ENCODE peak calls at places on chromosomes 13 and 19, in five cellular contexts. One of them, this sample, is unnamed.

GRCh38 chr13:88937381-88937780 is 1266.2 kb downstream of the SLITRK5 start:
- DNase-seq in GM12865: no peak
- DNase-seq in stomach: no peak
- DNase-seq in fibroblast of mammary gland: no peak
- DNase-seq in GM06990: no peak
- DNase-seq in this sample: no peak

GRCh38 chr19:28948531-28948930 is 264.4 kb downstream of the UQCRFS1 start:
- DNase-seq in stomach: no peak
- DNase-seq in GM06990: no peak
- DNase-seq in fibroblast of mammary gland: peak
- DNase-seq in GM12865: no peak
- DNase-seq in this sample: no peak

GRCh38 chr13:67148219-67148583 is 81.9 kb downstream of the PCDH9 start:
- DNase-seq in stomach: no peak
- DNase-seq in GM12865: no peak
- DNase-seq in GM06990: no peak
- DNase-seq in fibroblast of mammary gland: peak
- DNase-seq in this sample: no peak

GRCh38 chr13:31372454-31372853 is 172.7 kb downstream of the B3GLCT start:
- DNase-seq in fibroblast of mammary gland: no peak
- DNase-seq in stomach: no peak
- DNase-seq in GM12865: no peak
- DNase-seq in GM06990: no peak
- DNase-seq in this sample: no peak

GRCh38 chr13:97353927-97354326 is 80.0 kb upstream of the RAP2A start:
- DNase-seq in fibroblast of mammary gland: peak
- DNase-seq in GM06990: no peak
- DNase-seq in GM12865: no peak
- DNase-seq in stomach: no peak
- DNase-seq in this sample: no peak

GRCh38 chr13:32878172-32878571 is 138.1 kb upstream of the KL start:
- DNase-seq in fibroblast of mammary gland: peak
- DNase-seq in GM12865: no peak
- DNase-seq in stomach: no peak
- DNase-seq in GM06990: no peak
- DNase-seq in this sample: no peak

GRCh38 chr19:8338835-8339234 is 4.2 kb downstream of the KANK3 start:
- DNase-seq in fibroblast of mammary gland: no peak
- DNase-seq in GM06990: no peak
- DNase-seq in GM12865: no peak
- DNase-seq in stomach: no peak
- DNase-seq in this sample: no peak

GRCh38 chr19:36898422-36898821 is 17.7 kb downstream of the ZNF829 start:
- DNase-seq in stomach: no peak
- DNase-seq in GM06990: no peak
- DNase-seq in GM12865: no peak
- DNase-seq in fibroblast of mammary gland: no peak
- DNase-seq in this sample: no peak

GRCh38 chr19:35483089-35483488 is 7.2 kb downstream of the KRTDAP start:
- DNase-seq in stomach: no peak
- DNase-seq in fibroblast of mammary gland: no peak
- DNase-seq in GM06990: no peak
- DNase-seq in GM12865: peak
- DNase-seq in this sample: no peak

GRCh38 chr13:24802074-24802473 is 38.1 kb downstream of the RNF17 start:
- DNase-seq in GM12865: no peak
- DNase-seq in fibroblast of mammary gland: peak
- DNase-seq in GM06990: no peak
- DNase-seq in stomach: no peak
- DNase-seq in this sample: no peak

GRCh38 chr13:39016789-39017188 is 21.1 kb downstream of the PROSER1 start:
- DNase-seq in stomach: no peak
- DNase-seq in GM12865: peak
- DNase-seq in GM06990: no peak
- DNase-seq in fibroblast of mammary gland: peak
- DNase-seq in this sample: no peak

GRCh38 chr19:45668342-45668871 is 386 bp downstream of the GIPR start:
- DNase-seq in fibroblast of mammary gland: no peak
- DNase-seq in GM12865: no peak
- DNase-seq in stomach: peak
- DNase-seq in GM06990: no peak
- DNase-seq in this sample: no peak

GRCh38 chr13:76223565-76223964 is 587.4 kb downstream of the LMO7 start:
- DNase-seq in GM12865: peak
- DNase-seq in GM06990: no peak
- DNase-seq in stomach: no peak
- DNase-seq in fibroblast of mammary gland: no peak
- DNase-seq in this sample: no peak

GRCh38 chr19:2333027-2333806 is 4.7 kb downstream of the SPPL2B start:
- DNase-seq in GM12865: no peak
- DNase-seq in GM06990: no peak
- DNase-seq in stomach: peak
- DNase-seq in fibroblast of mammary gland: no peak
- DNase-seq in this sample: no peak

GRCh38 chr19:1646149-1646930 is 6.1 kb downstream of the TCF3 start:
- DNase-seq in fibroblast of mammary gland: no peak
- DNase-seq in GM12865: no peak
- DNase-seq in stomach: no peak
- DNase-seq in GM06990: no peak
- DNase-seq in this sample: no peak

GRCh38 chr13:74710006-74710405 is 575.8 kb upstream of the KLF12 start:
- DNase-seq in GM12865: no peak
- DNase-seq in fibroblast of mammary gland: peak
- DNase-seq in GM06990: no peak
- DNase-seq in stomach: no peak
- DNase-seq in this sample: no peak

GRCh38 chr13:60329221-60329983 is 67.6 kb upstream of the TDRD3 start:
- DNase-seq in stomach: peak
- DNase-seq in GM12865: peak
- DNase-seq in GM06990: no peak
- DNase-seq in fibroblast of mammary gland: peak
- DNase-seq in this sample: no peak

GRCh38 chr13:34174671-34175145 is 356.8 kb downstream of the RFC3 start:
- DNase-seq in GM06990: no peak
- DNase-seq in stomach: no peak
- DNase-seq in GM12865: no peak
- DNase-seq in fibroblast of mammary gland: peak
- DNase-seq in this sample: no peak

GRCh38 chr19:3029070-3029923 is at the start of gene TLE2:
- DNase-seq in GM06990: no peak
- DNase-seq in stomach: peak
- DNase-seq in GM12865: no peak
- DNase-seq in fibroblast of mammary gland: no peak
- DNase-seq in this sample: no peak

GRCh38 chr19:42081584-42082258 is 5.8 kb downstream of the ZNF574 start:
- DNase-seq in GM12865: peak
- DNase-seq in stomach: no peak
- DNase-seq in fibroblast of mammary gland: peak
- DNase-seq in GM06990: no peak
- DNase-seq in this sample: no peak

GRCh38 chr19:43465468-43466120 is at the start of gene LYPD3:
- DNase-seq in GM06990: no peak
- DNase-seq in stomach: peak
- DNase-seq in fibroblast of mammary gland: peak
- DNase-seq in GM12865: no peak
- DNase-seq in this sample: no peak

GRCh38 chr19:56301152-56301551 is 13.5 kb downstream of the ZSCAN5A start:
- DNase-seq in fibroblast of mammary gland: no peak
- DNase-seq in stomach: no peak
- DNase-seq in GM06990: no peak
- DNase-seq in GM12865: no peak
- DNase-seq in this sample: no peak

GRCh38 chr19:55654833-55655647 is at the start of gene U2AF2:
- DNase-seq in GM06990: peak
- DNase-seq in GM12865: peak
- DNase-seq in fibroblast of mammary gland: peak
- DNase-seq in stomach: peak
- DNase-seq in this sample: no peak

GRCh38 chr13:49690133-49690989 is 925 bp downstream of the EBPL start:
- DNase-seq in GM06990: no peak
- DNase-seq in stomach: peak
- DNase-seq in GM12865: no peak
- DNase-seq in fibroblast of mammary gland: peak
- DNase-seq in this sample: peak

GRCh38 chr19:45922281-45922680 is 7.7 kb upstream of the NANOS2 start:
- DNase-seq in GM12865: peak
- DNase-seq in GM06990: no peak
- DNase-seq in stomach: no peak
- DNase-seq in fibroblast of mammary gland: peak
- DNase-seq in this sample: no peak

GRCh38 chr13:105445793-105446192 is 1089.7 kb downstream of the EFNB2 start:
- DNase-seq in GM12865: no peak
- DNase-seq in GM06990: no peak
- DNase-seq in fibroblast of mammary gland: no peak
- DNase-seq in stomach: no peak
- DNase-seq in this sample: no peak

GRCh38 chr19:38015771-38016170 is 108.8 kb downstream of the SIPA1L3 start:
- DNase-seq in GM12865: no peak
- DNase-seq in GM06990: no peak
- DNase-seq in stomach: no peak
- DNase-seq in fibroblast of mammary gland: no peak
- DNase-seq in this sample: no peak

GRCh38 chr19:17582613-17583012 is 27.2 kb downstream of the COLGALT1 start:
- DNase-seq in stomach: no peak
- DNase-seq in GM06990: no peak
- DNase-seq in fibroblast of mammary gland: no peak
- DNase-seq in GM12865: no peak
- DNase-seq in this sample: no peak

GRCh38 chr19:8161135-8161646 is 11.8 kb upstream of the FBN3 start:
- DNase-seq in GM06990: no peak
- DNase-seq in stomach: peak
- DNase-seq in fibroblast of mammary gland: peak
- DNase-seq in GM12865: peak
- DNase-seq in this sample: no peak

GRCh38 chr19:51800849-51801244 is 5.9 kb downstream of the FPR3 start:
- DNase-seq in GM06990: no peak
- DNase-seq in stomach: no peak
- DNase-seq in fibroblast of mammary gland: no peak
- DNase-seq in GM12865: no peak
- DNase-seq in this sample: no peak
- TF ChIP-seq CTCF in GM06990: no peak
- TF ChIP-seq CTCF in stomach: no peak
- TF ChIP-seq CTCF in fibroblast of mammary gland: no peak
- TF ChIP-seq CTCF in GM12865: no peak
- TF ChIP-seq CTCF in this sample: no peak

DNA sequence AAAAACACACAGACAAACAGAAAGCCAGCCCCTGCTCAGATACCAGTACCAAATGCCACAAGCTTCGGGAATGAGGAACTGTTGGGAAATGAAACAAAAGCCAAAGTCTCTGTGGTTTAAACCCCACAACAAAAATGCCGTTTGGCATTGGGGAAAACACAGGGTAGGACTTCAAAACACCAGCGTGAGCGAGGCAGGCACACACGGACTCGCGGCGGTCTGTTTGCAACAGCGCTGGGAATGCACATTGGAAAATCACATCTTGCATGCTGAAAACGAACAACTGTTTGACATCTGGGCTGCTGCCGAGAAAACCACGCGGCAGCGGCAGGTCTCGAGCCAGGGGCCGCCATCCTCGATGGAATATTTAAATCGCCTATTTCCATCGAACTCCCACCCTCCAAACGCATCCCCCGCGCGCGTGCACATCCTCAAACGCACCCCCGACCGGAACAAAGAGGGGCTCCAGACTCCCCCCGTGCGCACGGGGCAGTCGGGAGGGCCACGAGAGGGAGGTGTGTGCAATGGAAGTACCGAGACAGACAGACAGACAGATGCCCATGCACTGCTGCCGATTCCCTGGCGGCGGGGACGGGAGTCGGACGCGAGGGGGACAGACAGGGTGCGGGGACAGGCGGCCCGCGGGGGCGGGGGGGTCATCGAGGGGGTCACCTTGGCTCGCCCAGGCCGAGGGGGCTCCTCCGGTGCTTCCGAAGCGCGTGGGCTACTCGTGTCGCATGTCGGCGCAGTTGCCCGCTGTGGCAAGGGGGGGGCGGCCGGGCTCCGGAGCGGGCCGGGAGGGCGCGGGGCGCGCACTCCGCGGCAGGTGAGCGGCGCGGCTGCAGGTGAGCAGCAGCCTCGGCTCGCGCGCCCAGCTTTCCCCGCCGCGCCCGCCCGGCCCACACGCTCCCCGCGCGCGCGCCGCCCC is at the start of gene GPR12:
- DNase-seq in stomach: no peak
- DNase-seq in fibroblast of mammary gland: no peak
- DNase-seq in GM12865: no peak
- DNase-seq in GM06990: no peak
- DNase-seq in this sample: no peak
- H3K4me3 ChIP-seq in stomach: peak
- H3K4me3 ChIP-seq in fibroblast of mammary gland: no peak
- H3K4me3 ChIP-seq in GM12865: no peak
- H3K4me3 ChIP-seq in GM06990: no peak
- H3K4me3 ChIP-seq in this sample: no peak

DNA sequence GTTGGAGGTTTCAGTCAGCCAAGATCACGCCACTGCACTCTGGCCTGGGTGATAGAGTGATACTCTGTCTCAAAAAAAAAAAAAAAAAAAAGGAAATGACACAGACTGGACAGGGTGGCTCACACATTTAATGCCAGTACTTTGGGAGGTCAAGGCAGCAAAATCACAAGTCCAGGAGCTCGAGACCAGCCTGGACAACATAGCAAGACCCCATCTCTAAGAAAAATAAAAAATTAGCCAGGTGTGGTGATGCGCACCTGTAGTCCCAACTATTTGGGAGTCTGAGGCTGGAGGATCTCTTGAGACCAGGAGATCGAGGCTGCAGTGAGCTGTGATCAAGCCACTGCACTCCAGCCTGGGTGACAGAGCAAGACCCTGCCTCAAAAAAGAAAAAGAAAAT is 22.6 kb upstream of the NAPA start:
- DNase-seq in stomach: no peak
- DNase-seq in GM12865: no peak
- DNase-seq in GM06990: no peak
- DNase-seq in fibroblast of mammary gland: no peak
- DNase-seq in this sample: no peak
- TF ChIP-seq CTCF in stomach: no peak
- TF ChIP-seq CTCF in GM12865: no peak
- TF ChIP-seq CTCF in GM06990: no peak
- TF ChIP-seq CTCF in fibroblast of mammary gland: no peak
- TF ChIP-seq CTCF in this sample: no peak

DNA sequence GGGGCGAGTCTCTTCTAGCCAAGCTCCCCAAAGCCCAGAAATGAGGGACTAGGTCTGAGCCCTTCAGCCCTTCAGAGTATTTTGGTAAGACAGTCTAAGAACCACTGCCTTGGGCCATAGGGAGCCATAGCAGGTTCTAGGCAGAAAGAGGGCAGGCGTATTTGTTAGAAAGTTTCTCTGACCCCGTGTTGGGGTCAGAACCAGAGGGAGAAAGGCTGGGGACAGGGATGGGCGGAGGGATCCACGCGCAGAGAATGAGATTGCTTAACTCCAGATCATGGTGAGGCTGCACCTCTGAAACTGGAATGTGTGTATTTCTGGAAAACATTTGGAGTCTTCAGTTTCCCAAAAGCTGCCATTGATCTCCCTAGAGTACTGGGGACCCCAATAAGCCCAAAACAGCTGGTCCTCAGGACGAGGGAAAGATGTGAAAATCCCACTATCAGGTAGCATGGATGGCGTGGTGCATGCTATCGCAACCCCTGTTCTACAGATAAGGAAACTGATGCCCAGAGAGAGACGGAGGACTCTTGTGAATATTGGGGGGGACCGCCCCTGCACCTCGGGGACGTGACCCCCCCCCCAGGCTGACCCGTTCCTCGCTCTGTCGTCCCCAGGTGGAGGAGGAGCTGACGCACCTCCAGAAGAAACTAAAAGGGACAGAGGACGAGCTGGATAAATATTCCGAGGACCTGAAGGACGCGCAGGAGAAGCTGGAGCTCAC is 703 bp upstream of the TPM4 start:
- DNase-seq in GM12865: no peak
- DNase-seq in fibroblast of mammary gland: peak
- DNase-seq in GM06990: no peak
- DNase-seq in stomach: no peak
- DNase-seq in this sample: no peak
- H3K4me3 ChIP-seq in GM12865: peak
- H3K4me3 ChIP-seq in fibroblast of mammary gland: peak
- H3K4me3 ChIP-seq in GM06990: peak
- H3K4me3 ChIP-seq in stomach: peak
- H3K4me3 ChIP-seq in this sample: peak